ENCODE peak calls at places on chromosomes 5 and 9, in nine cellular contexts. M is stomach; A is mesendoderm; F is left ventricle myocardium inferior; Y is left cardiac atrium; U is uterus; B is cardiac fibroblast; H is stimulated activated CD4-positive, alpha-beta T cell treated with anti-CD3 and anti-CD28 coated beads, TNF-alpha, amount 100 ng/mL, for 48 hours; P is hypothalamus. G is an unnamed sample.

GRCh38 chr9:95511952-95512750 is 4.6 kb downstream of the PTCH1 start:
- DNase-seq in M (no peak), A (peak; percentile 79), F (no peak), Y (peak; percentile 37), U (no peak), B (peak; percentile 38), H (no peak), P (no peak), G (no peak)

GRCh38 chr5:165119175-165119574 is 1613.8 kb downstream of the MAT2B start:
- DNase-seq in M (no peak), A (no peak), F (no peak), Y (no peak), U (no peak), B (no peak), H (no peak), P (no peak), G (no peak)

GRCh38 chr5:1670342-1670741 is 129.3 kb downstream of the MRPL36 start:
- DNase-seq in M (no peak), A (no peak), F (no peak), Y (no peak), U (no peak), B (peak; percentile 58), H (no peak), P (no peak), G (no peak)

GRCh38 chr9:98425079-98425478 is 169.6 kb upstream of the TBC1D2 start:
- DNase-seq in M (no peak), A (no peak), F (no peak), Y (no peak), U (no peak), B (no peak), H (no peak), P (no peak), G (no peak)

GRCh38 chr5:93384977-93385376 is 196.0 kb downstream of the NR2F1-AS1 start:
- DNase-seq in M (no peak), A (no peak), F (no peak), Y (no peak), U (no peak), B (no peak), H (no peak), P (no peak), G (no peak)

GRCh38 chr5:83577036-83577636 is 105.6 kb downstream of the VCAN start:
- DNase-seq in M (peak; percentile 81), A (peak; percentile 54), F (no peak), Y (peak; percentile 29), U (no peak), B (peak; percentile 67), H (no peak), P (no peak), G (peak; percentile 90)

GRCh38 chr9:129932303-129933151 is 97.3 kb downstream of the USP20 start:
- DNase-seq in M (no peak), A (peak; percentile 25), F (no peak), Y (no peak), U (no peak), B (peak; percentile 44), H (no peak), P (no peak), G (no peak)

GRCh38 chr9:30597609-30598008 is 1786.8 kb upstream of the ACO1 start:
- DNase-seq in M (no peak), A (no peak), F (no peak), Y (no peak), U (no peak), B (no peak), H (no peak), P (no peak), G (no peak)

GRCh38 chr9:134980516-134980915 is 62.8 kb upstream of the FCN1 start:
- DNase-seq in M (no peak), A (no peak), F (no peak), Y (no peak), U (no peak), B (no peak), H (no peak), P (no peak), G (no peak)

GRCh38 chr9:132011896-132012295 is 67.8 kb downstream of the MED27 start:
- DNase-seq in M (no peak), A (no peak), F (no peak), Y (no peak), U (no peak), B (no peak), H (no peak), P (no peak), G (no peak)

GRCh38 chr9:5489630-5490484 is 20.5 kb upstream of the PDCD1LG2 start:
- DNase-seq in M (no peak), A (no peak), F (no peak), Y (no peak), U (no peak), B (no peak), H (no peak), P (no peak), G (peak; percentile 89)

GRCh38 chr5:145982572-145983314 is 46.4 kb downstream of the SH3RF2 start:
- DNase-seq in M (no peak), A (no peak), F (no peak), Y (no peak), U (no peak), B (no peak), H (no peak), P (no peak), G (no peak)

GRCh38 chr5:148687427-148687826 is 33.1 kb upstream of the HTR4 start:
- DNase-seq in M (no peak), A (peak; percentile 91), F (no peak), Y (no peak), U (no peak), B (peak; percentile 42), H (no peak), P (no peak), G (peak; percentile 63)

GRCh38 chr9:127015926-127016512 is 101.4 kb downstream of the RALGPS1 start:
- DNase-seq in M (no peak), A (no peak), F (no peak), Y (no peak), U (no peak), B (no peak), H (no peak), P (no peak), G (no peak)

GRCh38 chr5:72066658-72067057 is 40.6 kb upstream of the MAP1B start:
- DNase-seq in M (no peak), A (peak; percentile 79), F (no peak), Y (no peak), U (no peak), B (peak; percentile 86), H (no peak), P (no peak), G (no peak)

GRCh38 chr9:89593776-89594427 is 10.9 kb upstream of the GADD45G start:
- DNase-seq in M (peak; percentile 72), A (peak; percentile 85), F (peak; percentile 36), Y (peak; percentile 41), U (no peak), B (peak; percentile 37), H (peak; percentile 66), P (no peak), G (peak; percentile 48)

GRCh38 chr5:107467137-107467932 is 203.4 kb downstream of the EFNA5 start:
- DNase-seq in M (no peak), A (peak; percentile 80), F (no peak), Y (no peak), U (no peak), B (no peak), H (no peak), P (no peak), G (peak; percentile 98)

GRCh38 chr5:113606298-113607134 is 93.0 kb downstream of the YTHDC2 start:
- DNase-seq in M (peak; percentile 28), A (peak; percentile 85), F (no peak), Y (peak; percentile 34), U (peak; percentile 27), B (peak; percentile 79), H (peak; percentile 13), P (no peak), G (peak; percentile 75)

GRCh38 chr5:150623878-150624216 is 16.6 kb upstream of the SYNPO start:
- DNase-seq in M (no peak), A (no peak), F (no peak), Y (no peak), U (no peak), B (no peak), H (no peak), P (no peak), G (no peak)

GRCh38 chr9:5510360-5510931 is at the start of gene PDCD1LG2:
- DNase-seq in M (no peak), A (no peak), F (no peak), Y (no peak), U (no peak), B (peak; percentile 88), H (peak; percentile 48), P (no peak), G (peak; percentile 58)

GRCh38 chr5:131379723-131380122 is 115.9 kb downstream of the CDC42SE2 start:
- DNase-seq in M (no peak), A (no peak), F (no peak), Y (no peak), U (no peak), B (peak; percentile 94), H (no peak), P (no peak), G (peak; percentile 99)

GRCh38 chr5:171614511-171614910 is 171.1 kb upstream of the SMIM23 start:
- DNase-seq in M (no peak), A (no peak), F (no peak), Y (no peak), U (no peak), B (no peak), H (no peak), P (no peak), G (no peak)

GRCh38 chr5:67679184-67679855 is 482.7 kb upstream of the CD180 start:
- DNase-seq in M (no peak), A (no peak), F (no peak), Y (no peak), U (no peak), B (no peak), H (no peak), P (no peak), G (no peak)

GRCh38 chr9:69047331-69047730 is 11.8 kb downstream of the FXN start:
- DNase-seq in M (no peak), A (no peak), F (no peak), Y (no peak), U (no peak), B (no peak), H (no peak), P (no peak), G (no peak)

GRCh38 chr5:179504600-179505396 is 45.6 kb upstream of the RUFY1 start:
- DNase-seq in M (no peak), A (no peak), F (no peak), Y (no peak), U (no peak), B (no peak), H (no peak), P (no peak), G (no peak)

GRCh38 chr5:34684281-34684979 is 28.3 kb downstream of the RAI14 start:
- DNase-seq in M (no peak), A (peak; percentile 94), F (no peak), Y (peak; percentile 22), U (no peak), B (peak; percentile 69), H (no peak), P (no peak), G (peak; percentile 89)

G was measured in dermis microvascular lymphatic vessel endothelial cell.